ENCODE peak calls at places on chromosomes 1 and 21, in five cellular contexts. M is right lobe of liver, Z is heart left ventricle, U is endothelial cell of umbilical vein, Y is stomach. A is an unnamed sample.

GRCh38 chr1:115324649-115325420 is 13.2 kb downstream of the NGF start:
- DNase-seq in M (no peak), Z (no peak), U (no peak), Y (no peak), A (no peak)

GRCh38 chr1:55559111-55559510 is 343.9 kb upstream of the USP24 start:
- DNase-seq in M (no peak), Z (no peak), U (no peak), Y (no peak), A (no peak)

GRCh38 chr1:49765034-49765433 is 258.7 kb downstream of the AGBL4 start:
- DNase-seq in M (no peak), Z (no peak), U (no peak), Y (no peak), A (peak; percentile 3)

GRCh38 chr21:41894922-41895557 is 15.9 kb upstream of the PRDM15 start:
- DNase-seq in M (no peak), Z (no peak), U (peak; percentile 71), Y (no peak), A (no peak)

GRCh38 chr21:35644523-35644922 is 415.8 kb downstream of the SETD4 start:
- DNase-seq in M (no peak), Z (no peak), U (no peak), Y (no peak), A (no peak)

GRCh38 chr1:205689479-205689878 is 9.2 kb upstream of the SLC45A3 start:
- DNase-seq in M (no peak), Z (no peak), U (no peak), Y (no peak), A (no peak)

GRCh38 chr1:107940178-107940577 is 24.8 kb downstream of the VAV3 start:
- DNase-seq in M (no peak), Z (no peak), U (no peak), Y (no peak), A (no peak)

GRCh38 chr1:206012086-206012859 is 9.1 kb upstream of the RAB7B start:
- DNase-seq in M (peak; percentile 59), Z (peak; percentile 85), U (no peak), Y (peak; percentile 82), A (no peak)

GRCh38 chr1:14997646-14998276 is 155.8 kb upstream of the TMEM51 start:
- DNase-seq in M (no peak), Z (no peak), U (no peak), Y (no peak), A (peak; percentile 66)

GRCh38 chr1:230084408-230085177 is 17.6 kb downstream of the GALNT2 start:
- DNase-seq in M (no peak), Z (peak; percentile 63), U (peak; percentile 75), Y (peak; percentile 34), A (no peak)

GRCh38 chr1:92487078-92487605 is 417 bp upstream of the GFI1 start:
- DNase-seq in M (no peak), Z (no peak), U (no peak), Y (no peak), A (no peak)

GRCh38 chr1:92485374-92486250 is 1.1 kb downstream of the GFI1 start:
- DNase-seq in M (peak; percentile 65), Z (peak; percentile 47), U (peak; percentile 20), Y (peak; percentile 69), A (peak; percentile 51)

GRCh38 chr1:92488416-92488815 is 1.7 kb upstream of the GFI1 start:
- DNase-seq in M (no peak), Z (no peak), U (no peak), Y (no peak), A (no peak)

GRCh38 chr1:92486251-92487077 is at the start of gene GFI1:
- DNase-seq in M (peak; percentile 53), Z (peak; percentile 29), U (no peak), Y (peak; percentile 41), A (no peak)

GRCh38 chr1:92488832-92489231 is 2.1 kb upstream of the GFI1 start:
- DNase-seq in M (no peak), Z (no peak), U (no peak), Y (no peak), A (no peak)
- TF ChIP-seq POLR2A in M (no peak), Z (no peak), U (no peak), Y (no peak), A (no peak)

GRCh38 chr1:104921552-104921951 is 1171.9 kb downstream of the AMY1C start:
- DNase-seq in M (no peak), Z (no peak), U (no peak), Y (no peak), A (no peak)

GRCh38 chr1:104923075-104923474 is 1173.4 kb downstream of the AMY1C start:
- DNase-seq in M (no peak), Z (no peak), U (no peak), Y (no peak), A (no peak)

DNA sequence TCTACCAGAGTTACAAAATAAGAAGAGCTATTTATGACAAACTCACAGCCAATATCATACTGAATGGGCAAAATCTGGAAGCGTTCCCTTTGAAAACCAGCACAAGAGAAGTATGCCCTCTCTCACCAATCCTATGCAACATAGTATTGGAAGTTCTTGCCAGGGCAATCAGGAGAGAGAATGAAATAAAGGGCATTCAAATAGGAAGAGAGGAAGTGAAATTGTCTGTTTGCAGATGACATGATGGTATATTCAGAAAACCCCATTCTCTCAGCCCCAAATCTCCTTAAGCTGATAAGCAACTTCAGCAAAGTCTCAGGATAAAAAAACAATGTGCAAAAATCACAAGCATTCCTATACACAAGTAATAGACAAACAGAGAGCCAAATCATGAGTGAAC is 1169.5 kb downstream of the AMY1C start:
- DNase-seq in M (no peak), Z (no peak), U (no peak), Y (no peak), A (no peak)
- TF ChIP-seq POLR2A in M (no peak), Z (no peak), U (no peak), Y (no peak), A (no peak)

DNA sequence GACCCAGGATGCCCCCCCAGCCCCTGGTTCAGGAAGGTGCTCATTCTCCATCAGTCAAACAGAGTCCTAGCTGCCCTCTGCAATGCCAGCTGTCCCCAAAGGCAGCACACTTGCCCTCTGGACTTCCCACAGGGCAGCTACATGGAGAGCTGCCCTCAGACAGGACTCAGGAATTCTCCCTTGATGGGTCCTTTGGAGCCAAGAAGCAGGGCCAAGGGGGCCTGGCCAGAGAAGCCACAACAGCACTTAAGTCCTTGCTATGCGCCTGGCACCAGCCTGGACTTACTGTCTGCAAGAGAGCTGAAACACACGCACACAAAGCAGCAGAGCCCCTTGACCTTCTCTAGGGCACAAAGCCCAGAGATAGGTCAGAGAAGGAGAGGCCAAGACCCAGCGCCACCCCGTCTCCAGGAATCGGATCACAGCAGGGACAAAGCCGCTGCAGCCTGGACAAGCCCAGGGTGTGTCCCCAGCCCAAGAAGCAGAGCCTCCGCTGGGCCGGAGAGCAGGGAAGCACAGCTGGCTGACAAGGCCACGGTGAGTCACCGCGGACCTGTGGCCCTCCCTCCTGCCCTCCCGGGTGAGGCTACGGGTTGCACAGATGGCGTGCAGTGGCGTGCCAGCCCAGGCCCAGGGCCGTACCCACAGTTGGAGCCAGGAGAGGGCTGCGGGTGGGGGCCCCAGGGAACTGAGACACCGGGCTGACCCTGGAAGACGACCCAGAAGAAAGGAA is 1.7 kb downstream of the WNT9A start:
- DNase-seq in M (peak; percentile 44), Z (peak; percentile 79), U (peak; percentile 91), Y (peak; percentile 86), A (peak; percentile 90)
- TF ChIP-seq POLR2A in M (no peak), Z (no peak), U (no peak), Y (no peak), A (no peak)

GRCh38 chr1:47679301-47679751 is 241.5 kb downstream of the FOXD2 start:
- DNase-seq in M (peak; percentile 30), Z (no peak), U (no peak), Y (peak; percentile 4), A (no peak)
- TF ChIP-seq POLR2A in M (no peak), Z (no peak), U (no peak), Y (no peak), A (no peak)

A was measured in thyroid gland.